ENCODE peak calls at places on chromosomes 13 and 19, in six cellular contexts. T, S, H, F, J and Y are unnamed samples.

GRCh38 chr19:40191836-40192646 is 815 bp downstream of the MAP3K10 start:
- DNase-seq in S (peak), F (peak), T (no peak), J (no peak), H (peak), Y (no peak)

GRCh38 chr13:66665991-66666390 is 564.1 kb downstream of the PCDH9 start:
- DNase-seq in S (no peak), J (no peak), F (peak), T (no peak), H (no peak), Y (no peak)

GRCh38 chr19:56765107-56765506 is 75.4 kb downstream of the PEG3 start:
- DNase-seq in T (no peak), F (peak), S (no peak), J (no peak), H (no peak), Y (no peak)

GRCh38 chr19:2016041-2016807 is 710 bp upstream of the BTBD2 start:
- DNase-seq in F (peak), H (no peak), S (peak), T (peak), J (peak), Y (peak)

GRCh38 chr19:18294467-18294864 is 13.0 kb upstream of the JUND start:
- DNase-seq in J (no peak), F (peak), S (peak), T (no peak), H (no peak), Y (no peak)

GRCh38 chr13:64274481-64275217 is 2859.0 kb upstream of the PCDH20 start:
- DNase-seq in J (no peak), S (peak), H (no peak), F (no peak), T (no peak), Y (no peak)

GRCh38 chr19:13974073-13974472 is 21.8 kb downstream of the DCAF15 start:
- DNase-seq in T (no peak), J (no peak), S (peak), F (peak), H (peak), Y (no peak)

GRCh38 chr13:113356594-113356993 is 7.3 kb downstream of the GRTP1 start:
- DNase-seq in F (no peak), H (no peak), J (no peak), S (no peak), T (no peak), Y (no peak)

GRCh38 chr13:96492758-96493157 is 402.9 kb downstream of the HS6ST3 start:
- DNase-seq in F (no peak), T (no peak), H (no peak), J (no peak), S (no peak), Y (no peak)

GRCh38 chr13:96491103-96491502 is 401.2 kb downstream of the HS6ST3 start:
- DNase-seq in J (no peak), H (no peak), T (no peak), F (no peak), S (no peak), Y (no peak)

GRCh38 chr13:96490590-96490989 is 400.7 kb downstream of the HS6ST3 start:
- DNase-seq in F (no peak), H (no peak), S (no peak), J (no peak), T (no peak), Y (no peak)
- TF ChIP-seq GABPA in F (no peak), H (no peak), S (no peak), J (no peak), T (no peak), Y (no peak)

DNA sequence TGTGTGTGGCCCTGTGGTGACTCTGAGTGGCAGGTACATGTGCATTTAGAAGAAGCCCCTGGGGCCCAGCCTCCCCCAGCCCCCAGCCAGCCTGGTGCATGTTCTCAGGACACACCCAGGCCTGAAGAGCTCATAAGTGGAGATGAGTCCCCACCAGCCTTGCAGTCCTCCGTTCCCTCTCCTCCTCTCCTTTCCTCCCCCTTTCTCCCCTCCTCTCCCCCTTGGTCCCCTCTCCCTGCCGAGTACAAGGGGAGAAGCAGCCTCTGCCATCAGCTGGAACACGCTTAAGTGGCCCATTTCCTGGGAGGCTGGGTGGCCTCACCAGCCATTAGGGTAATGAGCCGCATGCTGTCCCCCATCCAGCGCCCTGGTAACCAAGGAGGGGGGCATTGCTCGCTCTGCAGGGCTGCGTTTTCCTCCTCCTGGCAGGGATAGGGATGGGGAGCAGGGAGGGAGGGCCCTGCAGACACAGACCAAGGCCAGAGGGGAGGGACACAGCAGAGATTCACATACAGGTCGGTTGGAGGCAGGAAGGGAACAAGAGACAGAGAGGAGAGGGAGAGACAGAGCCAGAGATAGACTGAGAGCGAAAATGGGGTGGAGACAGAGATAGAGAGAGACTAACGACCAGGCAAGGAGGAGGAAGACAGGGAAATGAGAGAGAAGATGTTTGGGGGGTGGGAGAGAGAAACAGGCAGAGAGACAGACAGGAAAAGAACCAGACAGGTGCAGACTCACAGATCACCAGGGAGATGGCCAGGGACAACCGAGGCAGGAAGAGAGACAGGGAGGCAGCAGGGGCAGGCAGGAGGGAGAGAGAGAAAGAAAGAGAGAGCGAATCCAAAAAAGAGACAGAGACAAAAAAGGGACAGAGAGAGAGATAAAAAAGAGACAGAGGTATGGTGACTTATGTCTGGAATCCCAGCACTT is 19.3 kb upstream of the DPP9 start:
- DNase-seq in F (peak), T (no peak), S (no peak), H (peak), J (no peak), Y (no peak)
- H3K27ac ChIP-seq in F (no peak), T (no peak), S (no peak), H (no peak), J (no peak), Y (no peak)

GRCh38 chr13:106533940-106534843 is 1.3 kb downstream of the EFNB2 start:
- DNase-seq in S (no peak), J (no peak), F (peak), T (no peak), H (peak), Y (peak)

GRCh38 chr13:106534844-106535551 is 464 bp downstream of the EFNB2 start:
- DNase-seq in S (peak), J (no peak), H (peak), T (no peak), F (no peak), Y (no peak)

GRCh38 chr13:106536244-106537034 is 977 bp upstream of the EFNB2 start:
- DNase-seq in F (peak), H (peak), J (peak), T (peak), S (peak), Y (peak)

GRCh38 chr13:106537521-106537920 is 2.1 kb upstream of the EFNB2 start:
- DNase-seq in F (no peak), T (no peak), S (no peak), J (no peak), H (no peak), Y (no peak)

DNA sequence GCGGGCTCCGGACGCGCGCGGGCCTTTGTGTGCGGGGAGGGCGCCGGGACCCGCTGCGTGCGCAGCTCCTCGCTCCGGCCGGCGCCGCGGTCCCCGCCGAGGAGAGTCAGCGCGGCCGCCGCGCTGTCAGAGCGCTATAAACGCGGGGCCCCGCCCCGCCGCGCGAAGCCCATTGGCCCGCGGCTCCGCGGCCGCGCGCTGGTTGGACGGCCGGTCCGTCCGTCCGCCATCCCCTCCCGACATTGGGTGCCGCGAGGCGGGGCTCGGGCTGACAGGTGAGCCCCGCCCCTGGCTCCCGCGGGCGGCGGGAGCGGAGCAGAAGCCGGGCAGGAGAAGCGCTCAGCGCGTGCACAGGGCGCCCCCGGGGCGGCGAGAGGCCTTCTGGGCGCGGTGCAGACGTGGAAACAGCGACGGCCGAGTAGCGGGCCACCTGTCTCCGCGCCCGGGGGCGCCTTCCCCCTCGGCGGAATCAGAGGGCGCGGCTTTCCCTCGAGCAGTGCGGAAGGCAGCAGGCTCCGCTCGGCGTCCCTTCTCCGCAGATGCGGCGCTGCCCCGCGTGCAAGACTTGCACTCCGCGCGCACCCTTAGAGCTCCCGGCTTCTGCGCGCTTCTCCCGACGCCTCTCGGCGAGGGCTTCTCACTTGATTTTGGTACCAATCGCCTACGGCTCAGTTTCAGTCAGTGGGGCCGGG is at the start of gene EFNB2:
- DNase-seq in S (peak), H (peak), T (peak), F (peak), J (peak), Y (peak)
- TF ChIP-seq GABPA in S (no peak), H (no peak), T (no peak), F (no peak), J (no peak), Y (no peak)

DNA sequence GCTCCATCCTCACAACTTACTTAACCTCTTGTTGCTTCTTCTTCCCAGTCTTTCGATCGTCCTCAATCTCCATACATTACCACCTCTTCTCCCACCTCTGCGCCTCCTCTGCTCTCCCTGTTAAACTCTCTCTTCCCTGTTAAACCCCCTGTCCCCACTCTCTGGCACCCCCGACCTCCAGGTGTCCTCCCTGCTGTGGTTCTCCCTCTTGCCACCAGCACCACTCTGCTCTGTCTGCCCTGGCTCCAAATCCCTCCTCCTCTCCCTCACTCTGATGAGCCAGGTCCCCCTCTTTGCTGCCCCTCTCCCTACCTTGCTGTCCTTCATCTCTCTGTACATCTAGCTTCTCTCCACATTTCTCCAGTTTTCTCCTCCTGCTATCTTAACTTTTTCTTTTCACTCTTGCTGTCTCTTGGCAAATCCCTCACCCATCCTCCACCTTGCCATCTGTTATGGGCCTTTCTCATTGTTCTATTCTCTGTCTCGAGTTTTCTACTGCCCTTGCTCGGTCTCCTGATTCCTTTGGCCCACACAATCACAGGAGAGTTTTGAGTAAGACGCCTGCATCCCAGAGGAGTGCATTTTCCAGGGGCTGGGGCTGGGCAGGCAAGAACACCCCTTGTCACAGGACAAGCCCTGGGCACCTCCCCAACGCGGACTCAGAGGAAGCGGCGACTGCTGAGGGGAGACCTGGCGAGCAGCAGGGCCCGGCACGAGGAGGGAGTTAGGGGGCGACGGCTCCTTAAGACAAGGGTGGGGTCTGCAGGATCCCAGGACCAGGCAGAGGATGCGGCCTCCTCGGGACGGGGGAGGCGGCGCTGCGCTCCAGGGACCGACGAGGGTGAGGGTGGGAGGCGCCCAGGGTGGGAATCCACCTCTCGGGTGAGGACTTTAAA is 21.4 kb upstream of the ERVV-1 start:
- DNase-seq in H (peak), T (no peak), S (peak), J (no peak), F (peak), Y (no peak)
- H3K27ac ChIP-seq in H (no peak), T (no peak), S (no peak), J (no peak), F (peak), Y (no peak)